ENCODE peak calls at places on chromosomes 2 and 18, in four cellular contexts. One of them, this sample, is unnamed.

GRCh38 chr18:75683426-75683825 is 255.9 kb upstream of the SMIM21 start:
- DNase-seq in colonic mucosa: no peak
- DNase-seq in gastrocnemius medialis: no peak
- DNase-seq in tibial nerve: no peak
- DNase-seq in this sample: no peak

GRCh38 chr2:135030826-135031225 is 16.4 kb downstream of the MAP3K19 start:
- DNase-seq in colonic mucosa: no peak
- DNase-seq in gastrocnemius medialis: no peak
- DNase-seq in tibial nerve: no peak
- DNase-seq in this sample: no peak

GRCh38 chr2:86029873-86030272 is 75.8 kb downstream of the POLR1A start:
- DNase-seq in colonic mucosa: no peak
- DNase-seq in gastrocnemius medialis: no peak
- DNase-seq in tibial nerve: peak
- DNase-seq in this sample: no peak

GRCh38 chr18:48803951-48804855 is 146.6 kb downstream of the SMAD7 start:
- DNase-seq in colonic mucosa: peak
- DNase-seq in gastrocnemius medialis: no peak
- DNase-seq in tibial nerve: no peak
- DNase-seq in this sample: no peak

GRCh38 chr18:23721711-23722479 is 32.6 kb downstream of the LAMA3 start:
- DNase-seq in colonic mucosa: no peak
- DNase-seq in gastrocnemius medialis: no peak
- DNase-seq in tibial nerve: no peak
- DNase-seq in this sample: no peak

GRCh38 chr2:62014102-62014501 is 108.6 kb downstream of the COMMD1 start:
- DNase-seq in colonic mucosa: peak
- DNase-seq in gastrocnemius medialis: peak
- DNase-seq in tibial nerve: no peak
- DNase-seq in this sample: no peak

GRCh38 chr2:227578642-227579041 is 20.1 kb upstream of the SCYGR2 start:
- DNase-seq in colonic mucosa: no peak
- DNase-seq in gastrocnemius medialis: no peak
- DNase-seq in tibial nerve: no peak
- DNase-seq in this sample: no peak

GRCh38 chr2:54636425-54637139 is 86.9 kb upstream of the EML6 start:
- DNase-seq in colonic mucosa: no peak
- DNase-seq in gastrocnemius medialis: no peak
- DNase-seq in tibial nerve: no peak
- DNase-seq in this sample: no peak

GRCh38 chr2:101337877-101338276 is 29.4 kb upstream of the RNF149 start:
- DNase-seq in colonic mucosa: no peak
- DNase-seq in gastrocnemius medialis: no peak
- DNase-seq in tibial nerve: no peak
- DNase-seq in this sample: no peak

GRCh38 chr2:236553522-236553921 is 16.1 kb upstream of the ACKR3 start:
- DNase-seq in colonic mucosa: no peak
- DNase-seq in gastrocnemius medialis: no peak
- DNase-seq in tibial nerve: no peak
- DNase-seq in this sample: no peak

GRCh38 chr2:100934504-100935371 is 67.4 kb upstream of the RPL31 start:
- DNase-seq in colonic mucosa: no peak
- DNase-seq in gastrocnemius medialis: no peak
- DNase-seq in tibial nerve: no peak
- DNase-seq in this sample: no peak

GRCh38 chr2:106596844-106597243 is 109.7 kb downstream of the CD8B2 start:
- DNase-seq in colonic mucosa: no peak
- DNase-seq in gastrocnemius medialis: no peak
- DNase-seq in tibial nerve: no peak
- DNase-seq in this sample: no peak

GRCh38 chr2:145638675-145639074 is 1118.8 kb upstream of the ZEB2 start:
- DNase-seq in colonic mucosa: no peak
- DNase-seq in gastrocnemius medialis: no peak
- DNase-seq in tibial nerve: no peak
- DNase-seq in this sample: no peak

GRCh38 chr2:235616846-235617245 is 123.0 kb downstream of the AGAP1 start:
- DNase-seq in colonic mucosa: no peak
- DNase-seq in gastrocnemius medialis: no peak
- DNase-seq in tibial nerve: no peak
- DNase-seq in this sample: no peak

GRCh38 chr2:3207091-3207491 is 170.5 kb downstream of the EIPR1 start:
- DNase-seq in colonic mucosa: no peak
- DNase-seq in gastrocnemius medialis: no peak
- DNase-seq in tibial nerve: no peak
- DNase-seq in this sample: no peak

GRCh38 chr2:207408086-207408794 is 121.5 kb upstream of the CREB1 start:
- DNase-seq in colonic mucosa: no peak
- DNase-seq in gastrocnemius medialis: no peak
- DNase-seq in tibial nerve: no peak
- DNase-seq in this sample: no peak

DNA sequence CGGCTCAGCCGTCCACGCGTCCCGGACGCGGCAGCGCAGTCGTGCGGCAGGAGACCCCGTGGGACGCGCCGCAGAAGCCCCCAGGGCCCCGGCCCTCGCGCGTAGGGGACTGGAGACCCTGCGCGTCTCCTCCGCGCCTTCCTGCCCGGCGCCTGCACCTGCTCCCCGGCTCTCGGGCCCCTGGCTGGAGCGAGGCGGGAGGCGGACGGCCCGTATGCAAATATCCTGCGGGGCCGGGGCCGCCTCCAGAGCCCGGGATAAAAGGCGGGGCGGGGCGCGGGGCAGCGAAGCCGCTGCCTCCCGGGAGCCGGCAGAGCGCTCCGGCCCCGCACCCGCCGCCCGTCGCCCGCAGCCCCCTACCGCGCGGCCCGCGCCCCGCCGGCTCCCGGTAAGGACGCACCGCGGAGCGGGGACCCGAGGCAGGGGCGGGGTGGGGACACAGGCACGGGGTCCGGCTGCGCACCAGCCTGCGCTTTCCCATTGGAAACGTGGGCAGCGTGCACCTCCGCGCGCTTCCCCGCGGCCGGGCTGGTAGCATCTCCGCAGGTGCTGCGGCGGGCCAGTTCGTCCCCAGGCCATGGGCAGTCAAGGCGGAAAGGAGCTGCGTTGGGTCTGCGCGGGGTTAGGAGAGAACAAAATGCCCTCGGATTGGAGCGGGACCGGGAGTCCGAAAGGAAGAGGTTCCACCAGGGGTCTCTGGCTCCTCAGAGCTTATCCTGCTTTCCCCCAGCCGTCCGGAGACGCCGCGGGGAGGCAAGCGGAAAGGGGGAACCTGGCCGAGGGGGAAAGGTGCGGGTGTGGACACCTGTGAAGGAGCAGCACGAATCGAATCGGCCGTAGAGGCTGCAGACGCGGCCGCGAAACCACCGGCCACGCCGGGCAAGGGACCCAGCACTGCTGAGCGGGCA is at the start of gene ATP6V1C2:
- DNase-seq in colonic mucosa: peak
- DNase-seq in gastrocnemius medialis: no peak
- DNase-seq in tibial nerve: no peak
- DNase-seq in this sample: no peak
- TF ChIP-seq CTCF in colonic mucosa: no peak
- TF ChIP-seq CTCF in gastrocnemius medialis: no peak
- TF ChIP-seq CTCF in tibial nerve: no peak
- TF ChIP-seq CTCF in this sample: no peak

GRCh38 chr2:181660181-181660580 is 3.3 kb upstream of the CERKL start:
- DNase-seq in colonic mucosa: no peak
- DNase-seq in gastrocnemius medialis: no peak
- DNase-seq in tibial nerve: no peak
- DNase-seq in this sample: no peak

GRCh38 chr2:181658444-181658843 is 1.5 kb upstream of the CERKL start:
- DNase-seq in colonic mucosa: no peak
- DNase-seq in gastrocnemius medialis: no peak
- DNase-seq in tibial nerve: no peak
- DNase-seq in this sample: no peak

GRCh38 chr2:181657379-181657778 is 474 bp upstream of the CERKL start:
- DNase-seq in colonic mucosa: no peak
- DNase-seq in gastrocnemius medialis: no peak
- DNase-seq in tibial nerve: no peak
- DNase-seq in this sample: no peak

GRCh38 chr2:181655519-181655918 is 1.4 kb downstream of the CERKL start:
- DNase-seq in colonic mucosa: no peak
- DNase-seq in gastrocnemius medialis: no peak
- DNase-seq in tibial nerve: no peak
- DNase-seq in this sample: no peak

GRCh38 chr2:181656450-181657261 is at the start of gene CERKL:
- DNase-seq in colonic mucosa: peak
- DNase-seq in gastrocnemius medialis: no peak
- DNase-seq in tibial nerve: no peak
- DNase-seq in this sample: peak
- TF ChIP-seq CTCF in colonic mucosa: no peak
- TF ChIP-seq CTCF in gastrocnemius medialis: no peak
- TF ChIP-seq CTCF in tibial nerve: no peak
- TF ChIP-seq CTCF in this sample: no peak

DNA sequence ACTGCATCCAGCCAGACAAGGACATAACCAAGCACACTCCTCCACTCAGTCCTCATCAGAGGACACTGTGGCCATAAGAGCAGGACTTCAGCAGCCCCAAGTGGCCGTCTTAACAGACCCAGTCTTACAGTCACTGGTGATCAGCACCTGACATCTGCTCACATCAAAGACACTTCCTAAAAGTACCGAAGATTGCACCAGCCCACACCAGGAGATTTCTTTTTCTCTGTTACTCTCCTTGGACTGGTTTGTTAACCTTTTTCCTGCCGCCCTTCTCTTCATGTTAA is 44.1 kb downstream of the MRPS5 start:
- DNase-seq in colonic mucosa: no peak
- DNase-seq in gastrocnemius medialis: no peak
- DNase-seq in tibial nerve: no peak
- DNase-seq in this sample: no peak
- TF ChIP-seq CTCF in colonic mucosa: no peak
- TF ChIP-seq CTCF in gastrocnemius medialis: no peak
- TF ChIP-seq CTCF in tibial nerve: no peak
- TF ChIP-seq CTCF in this sample: no peak

GRCh38 chr18:12890500-12890899 is 6.5 kb upstream of the PTPN2 start:
- DNase-seq in colonic mucosa: no peak
- DNase-seq in gastrocnemius medialis: no peak
- DNase-seq in tibial nerve: no peak
- DNase-seq in this sample: no peak
- TF ChIP-seq CTCF in colonic mucosa: no peak
- TF ChIP-seq CTCF in gastrocnemius medialis: no peak
- TF ChIP-seq CTCF in tibial nerve: no peak
- TF ChIP-seq CTCF in this sample: peak

GRCh38 chr2:16881122-16881521 is 215.5 kb upstream of the CYRIA start:
- DNase-seq in colonic mucosa: no peak
- DNase-seq in gastrocnemius medialis: no peak
- DNase-seq in tibial nerve: no peak
- DNase-seq in this sample: no peak
- TF ChIP-seq CTCF in colonic mucosa: no peak
- TF ChIP-seq CTCF in gastrocnemius medialis: no peak
- TF ChIP-seq CTCF in tibial nerve: no peak
- TF ChIP-seq CTCF in this sample: no peak

This sample was measured in CD14-positive monocyte.